ENCODE peak calls at places on chromosome 4, in ten cellular contexts. D is cardiac muscle cell, M is AG10803, O is esophagus muscularis mucosa, L is transverse colon, A is heart right ventricle, G is epithelial cell of esophagus, C is lower lobe of right lung, Z is IMR-90, B is AG04449. W is an unnamed sample.

GRCh38 chr4:16908377-16909021 is 10.1 kb upstream of the LDB2 start:
- DNase-seq in D (no peak), M (no peak), O (no peak), L (no peak), A (no peak), G (no peak), C (no peak), Z (no peak), B (no peak), W (no peak)

GRCh38 chr4:117001077-117001476 is 84.3 kb downstream of the TRAM1L1 start:
- DNase-seq in D (no peak), M (no peak), O (no peak), L (no peak), A (no peak), G (no peak), C (no peak), Z (no peak), B (no peak), W (peak; percentile 51)

GRCh38 chr4:109411964-109412363 is 21.7 kb upstream of the SEC24B start:
- DNase-seq in D (peak; percentile 30), M (no peak), O (no peak), L (no peak), A (peak; percentile 41), G (peak; percentile 5), C (no peak), Z (no peak), B (no peak), W (no peak)

GRCh38 chr4:39367166-39367565 is 1.0 kb upstream of the RFC1 start:
- DNase-seq in D (no peak), M (no peak), O (no peak), L (no peak), A (no peak), G (no peak), C (no peak), Z (no peak), B (no peak), W (no peak)

GRCh38 chr4:2255501-2256155 is 6.3 kb downstream of the MXD4 start:
- DNase-seq in D (peak; percentile 76), M (no peak), O (peak; percentile 70), L (peak; percentile 10), A (peak; percentile 24), G (no peak), C (peak; percentile 49), Z (no peak), B (no peak), W (no peak)

GRCh38 chr4:15836362-15836761 is 58.2 kb downstream of the CD38 start:
- DNase-seq in D (no peak), M (no peak), O (no peak), L (no peak), A (no peak), G (peak; percentile 92), C (no peak), Z (no peak), B (no peak), W (no peak)

GRCh38 chr4:101356928-101357327 is 9.6 kb upstream of the PPP3CA start:
- DNase-seq in D (peak; percentile 87), M (peak; percentile 96), O (no peak), L (no peak), A (no peak), G (peak; percentile 97), C (no peak), Z (peak; percentile 95), B (peak; percentile 89), W (no peak)

GRCh38 chr4:54800831-54801530 is 143.2 kb downstream of the KIT start:
- DNase-seq in D (no peak), M (no peak), O (no peak), L (no peak), A (no peak), G (no peak), C (no peak), Z (no peak), B (no peak), W (no peak)

GRCh38 chr4:33616121-33616520 is 2628.2 kb downstream of the ARAP2 start:
- DNase-seq in D (no peak), M (no peak), O (no peak), L (no peak), A (no peak), G (no peak), C (no peak), Z (no peak), B (no peak), W (no peak)

GRCh38 chr4:37326852-37327251 is 82.3 kb downstream of the NWD2 start:
- DNase-seq in D (no peak), M (no peak), O (no peak), L (no peak), A (no peak), G (no peak), C (no peak), Z (no peak), B (no peak), W (no peak)

GRCh38 chr4:77074961-77075855 is 581 bp downstream of the CCNI start:
- DNase-seq in D (peak; percentile 79), M (peak; percentile 69), O (peak; percentile 94), L (peak; percentile 78), A (peak; percentile 86), G (peak; percentile 67), C (peak; percentile 90), Z (peak; percentile 65), B (no peak), W (peak; percentile 88)

GRCh38 chr4:54657556-54658313 is at the start of gene KIT:
- DNase-seq in D (peak; percentile 22), M (peak; percentile 18), O (no peak), L (peak; percentile 33), A (peak; percentile 12), G (no peak), C (peak; percentile 58), Z (peak; percentile 32), B (no peak), W (no peak)

GRCh38 chr4:89496851-89497250 is 189.3 kb upstream of the GPRIN3 start:
- DNase-seq in D (peak; percentile 59), M (peak; percentile 75), O (no peak), L (no peak), A (no peak), G (peak; percentile 15), C (no peak), Z (peak; percentile 38), B (no peak), W (no peak)

DNA sequence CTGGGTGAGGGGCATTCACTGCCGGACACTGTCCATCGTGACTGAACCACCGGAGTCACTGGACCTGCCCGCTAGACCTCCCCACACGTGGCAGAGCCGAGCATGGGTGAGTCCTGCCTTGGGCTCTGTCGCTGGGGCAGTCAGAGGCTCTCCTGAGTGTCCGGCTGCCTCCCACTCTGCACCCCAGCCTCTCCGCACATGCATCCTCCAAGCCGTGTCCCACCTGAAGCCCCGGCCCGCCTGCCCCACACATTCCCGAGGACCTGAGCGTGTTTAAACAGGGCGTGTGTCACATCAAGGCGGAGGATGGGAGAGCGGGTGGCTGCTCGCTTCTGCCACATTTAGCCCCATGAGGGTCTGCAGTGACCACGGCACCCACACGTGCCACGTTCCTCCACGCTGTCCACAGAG is 4.7 kb downstream of the CPLX1 start:
- DNase-seq in D (no peak), M (no peak), O (no peak), L (no peak), A (no peak), G (no peak), C (no peak), Z (no peak), B (no peak), W (no peak)
- H3K4me3 ChIP-seq in D (no peak overlapping the region), M (no peak overlapping the region), O (no peak overlapping the region), L (no peak overlapping the region), A (no peak overlapping the region), G (no peak overlapping the region), C (no peak overlapping the region), Z (no peak overlapping the region), B (no peak overlapping the region), W (no peak overlapping the region)

DNA sequence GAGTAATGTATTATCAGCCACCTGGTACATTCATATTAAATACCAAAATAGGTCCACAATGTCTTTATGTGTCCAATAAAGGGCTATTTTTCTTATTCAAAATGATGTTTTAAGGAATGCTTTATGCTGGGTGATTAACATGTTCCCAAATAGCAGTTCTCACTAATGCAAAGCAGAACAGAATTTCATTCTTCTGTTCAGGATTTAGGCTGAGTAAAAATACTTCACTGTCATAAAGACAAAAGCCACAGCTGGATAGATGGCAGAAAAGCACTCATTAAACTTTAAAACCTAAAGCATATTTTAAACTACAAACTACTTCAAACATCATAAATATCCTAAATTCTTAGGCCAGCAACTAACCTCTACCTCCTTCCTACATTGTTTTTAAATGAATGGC is 244.0 kb downstream of the TMA16 start:
- DNase-seq in D (no peak), M (no peak), O (no peak), L (no peak), A (no peak), G (no peak), C (no peak), Z (no peak), B (no peak), W (no peak)
- TF ChIP-seq CTCF in D (no peak), M (no peak), O (no peak), L (no peak), A (no peak), G (no peak), C (no peak), Z (no peak), B (no peak), W (no peak)

GRCh38 chr4:140567722-140568121 is 1.0 kb downstream of the UCP1 start:
- DNase-seq in D (peak; percentile 4), M (no peak), O (no peak), L (no peak), A (no peak), G (peak; percentile 24), C (no peak), Z (no peak), B (no peak), W (no peak)

GRCh38 chr4:140568507-140569306 is at the start of gene UCP1:
- DNase-seq in D (peak; percentile 6), M (no peak), O (no peak), L (peak; percentile 19), A (no peak), G (peak; percentile 34), C (peak; percentile 60), Z (no peak), B (no peak), W (no peak)

GRCh38 chr4:140571620-140572019 is 2.9 kb upstream of the UCP1 start:
- DNase-seq in D (no peak), M (no peak), O (no peak), L (no peak), A (no peak), G (no peak), C (no peak), Z (no peak), B (no peak), W (no peak)

DNA sequence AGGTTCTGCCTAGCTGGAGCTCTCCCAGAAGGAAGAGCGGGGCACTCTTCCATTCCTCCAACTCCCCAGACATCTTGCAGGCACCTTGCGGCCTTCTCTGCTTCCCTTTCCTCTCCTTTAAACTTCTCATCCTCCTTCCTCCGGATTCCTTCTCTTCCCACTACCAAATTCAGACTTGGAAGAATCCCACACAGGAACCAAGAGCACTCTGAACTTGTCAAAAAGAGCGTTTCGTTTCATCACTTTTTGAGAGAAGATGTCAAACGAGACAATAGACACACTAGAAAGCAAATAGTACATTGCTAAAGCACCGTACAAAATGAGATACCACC is 512 bp upstream of the UCP1 start:
- DNase-seq in D (no peak), M (no peak), O (no peak), L (no peak), A (no peak), G (no peak), C (no peak), Z (no peak), B (no peak), W (no peak)
- H3K4me3 ChIP-seq in D (peak overlapping the region; percentile 51), M (no peak overlapping the region), O (peak overlapping the region; percentile 54), L (peak overlapping the region; percentile 60), A (peak overlapping the region; percentile 58), G (peak overlapping the region; percentile 38), C (peak overlapping the region; percentile 63), Z (no peak overlapping the region), B (peak overlapping the region; percentile 44), W (no peak overlapping the region)

GRCh38 chr4:30667919-30668318 is 52.2 kb upstream of the PCDH7 start:
- DNase-seq in D (no peak), M (no peak), O (no peak), L (no peak), A (no peak), G (no peak), C (no peak), Z (no peak), B (no peak), W (no peak)
- TF ChIP-seq CTCF in D (no peak), M (no peak), O (no peak), L (no peak), A (no peak), G (no peak), C (no peak), Z (no peak), B (no peak), W (no peak)

W was measured in GM12865.